ENCODE peak calls at places on chromosomes 6 and 20, in ten cellular contexts. W is HCT116, F is PC-9, U is GM23338, I is OCI-LY7, B is PC-3, Q is hepatocyte, J is SK-N-SH, S is MM.1S, P is GM23248. L is an unnamed sample. For H3K9me2 and H4K20me1, the result is how much of the 10 kb centered on the place peaks cover.

GRCh38 chr20:25540273-25540672 is 45.1 kb downstream of the NINL start:
- DNase-seq in W (peak), F (no peak), U (peak), I (no peak), B (peak), Q (no peak), J (no peak), S (peak), P (peak), L (peak)

GRCh38 chr6:10381133-10381829 is 33.6 kb downstream of the TFAP2A start:
- DNase-seq in W (no peak), F (no peak), U (peak), I (no peak), B (no peak), Q (peak), J (no peak), S (no peak), P (no peak), L (no peak)

GRCh38 chr6:34277763-34278112 is 28.9 kb upstream of the SMIM29 start:
- DNase-seq in W (no peak), F (no peak), U (no peak), I (no peak), B (no peak), Q (no peak), J (no peak), S (no peak), P (no peak), L (no peak)

GRCh38 chr6:44898296-44898930 is 429.7 kb upstream of the RUNX2 start:
- DNase-seq in W (no peak), F (no peak), U (no peak), I (no peak), B (no peak), Q (no peak), J (no peak), S (no peak), P (peak), L (no peak)

GRCh38 chr6:65289491-65289890 is 417.5 kb downstream of the EYS start:
- DNase-seq in W (no peak), F (no peak), U (no peak), I (no peak), B (peak), Q (no peak), J (no peak), S (no peak), P (no peak), L (no peak)

GRCh38 chr6:150693404-150693803 is 93.7 kb downstream of the PLEKHG1 start:
- DNase-seq in W (no peak), F (no peak), U (no peak), I (no peak), B (no peak), Q (no peak), J (no peak), S (no peak), P (no peak), L (no peak)

GRCh38 chr6:12602951-12603710 is 113.4 kb upstream of the PHACTR1 start:
- DNase-seq in W (peak), F (peak), U (peak), I (peak), B (peak), Q (peak), J (peak), S (peak), P (peak), L (peak)

GRCh38 chr6:106141441-106142237 is 55.5 kb downstream of the PRDM1 start:
- DNase-seq in W (no peak), F (no peak), U (no peak), I (peak), B (peak), Q (no peak), J (no peak), S (peak), P (no peak), L (peak)

GRCh38 chr6:15061176-15061575 is 184.7 kb upstream of the JARID2 start:
- DNase-seq in W (no peak), F (no peak), U (peak), I (peak), B (no peak), Q (no peak), J (no peak), S (no peak), P (no peak), L (no peak)

GRCh38 chr6:127967708-127968107 is 66.8 kb upstream of the THEMIS start:
- DNase-seq in W (no peak), F (no peak), U (no peak), I (no peak), B (no peak), Q (no peak), J (no peak), S (no peak), P (no peak), L (no peak)

GRCh38 chr6:100796049-100796823 is 84.9 kb downstream of the ASCC3 start:
- DNase-seq in W (no peak), F (no peak), U (peak), I (peak), B (peak), Q (no peak), J (no peak), S (peak), P (no peak), L (peak)

GRCh38 chr6:132088150-132088549 is 137.0 kb upstream of the CCN2 start:
- DNase-seq in W (no peak), F (no peak), U (no peak), I (no peak), B (no peak), Q (no peak), J (no peak), S (no peak), P (no peak), L (no peak)

GRCh38 chr6:56938634-56939294 is 16.1 kb upstream of the BEND6 start:
- DNase-seq in W (peak), F (peak), U (no peak), I (no peak), B (peak), Q (peak), J (no peak), S (no peak), P (peak), L (no peak)

GRCh38 chr20:46063652-46064054 is 26.1 kb downstream of the NCOA5 start:
- DNase-seq in W (no peak), F (no peak), U (no peak), I (no peak), B (no peak), Q (no peak), J (no peak), S (no peak), P (no peak), L (no peak)

GRCh38 chr6:147287869-147288271 is 83.7 kb downstream of the STXBP5 start:
- DNase-seq in W (peak), F (peak), U (no peak), I (no peak), B (peak), Q (peak), J (no peak), S (no peak), P (peak), L (no peak)

GRCh38 chr6:5751525-5752252 is 255.0 kb downstream of the NRN1 start:
- DNase-seq in W (no peak), F (no peak), U (no peak), I (no peak), B (no peak), Q (no peak), J (no peak), S (no peak), P (peak), L (no peak)

GRCh38 chr6:113903666-113904330 is 46.7 kb downstream of the MARCKS start:
- DNase-seq in W (no peak), F (no peak), U (no peak), I (no peak), B (no peak), Q (peak), J (no peak), S (no peak), P (peak), L (no peak)

GRCh38 chr6:89297695-89298351 is 17.3 kb downstream of the GABRR2 start:
- DNase-seq in W (peak), F (peak), U (no peak), I (no peak), B (peak), Q (peak), J (no peak), S (peak), P (peak), L (no peak)

GRCh38 chr6:89895273-89895874 is 1.1 kb downstream of the GJA10 start:
- DNase-seq in W (no peak), F (peak), U (peak), I (no peak), B (peak), Q (peak), J (peak), S (no peak), P (peak), L (peak)

GRCh38 chr6:118319890-118320289 is 228.2 kb upstream of the PLN start:
- DNase-seq in W (no peak), F (no peak), U (no peak), I (no peak), B (no peak), Q (no peak), J (no peak), S (no peak), P (no peak), L (no peak)

GRCh38 chr6:150697515-150697914 is 97.8 kb downstream of the PLEKHG1 start:
- DNase-seq in W (no peak), F (no peak), U (no peak), I (no peak), B (no peak), Q (no peak), J (no peak), S (no peak), P (no peak), L (peak)

GRCh38 chr6:83257791-83258190 is 64.6 kb downstream of the RWDD2A start:
- DNase-seq in W (no peak), F (no peak), U (no peak), I (no peak), B (no peak), Q (no peak), J (no peak), S (no peak), P (no peak), L (no peak)

GRCh38 chr6:121426686-121427085 is 8.8 kb upstream of the GJA1 start:
- DNase-seq in W (no peak), F (no peak), U (no peak), I (no peak), B (no peak), Q (no peak), J (no peak), S (no peak), P (no peak), L (no peak)

GRCh38 chr6:95545691-95546090 is 31.6 kb upstream of the MANEA start:
- DNase-seq in W (no peak), F (no peak), U (no peak), I (no peak), B (no peak), Q (no peak), J (no peak), S (peak), P (no peak), L (no peak)

GRCh38 chr20:42549496-42549895 is 640.2 kb downstream of the PTPRT start:
- DNase-seq in W (no peak), F (no peak), U (no peak), I (no peak), B (no peak), Q (no peak), J (no peak), S (no peak), P (no peak), L (no peak)

GRCh38 chr6:158398252-158399024 is 86.2 kb downstream of the TULP4 start:
- DNase-seq in W (no peak), F (no peak), U (no peak), I (no peak), B (no peak), Q (no peak), J (no peak), S (no peak), P (no peak), L (no peak)

GRCh38 chr6:85594197-85594930 is 706 bp upstream of the SNX14 start:
- DNase-seq in W (no peak), F (no peak), U (peak), I (peak), B (no peak), Q (no peak), J (no peak), S (peak), P (peak), L (peak)

GRCh38 chr6:153800580-153800979 is 238.5 kb upstream of the OPRM1 start:
- DNase-seq in W (no peak), F (no peak), U (no peak), I (no peak), B (no peak), Q (no peak), J (no peak), S (no peak), P (no peak), L (no peak)

GRCh38 chr6:148329568-148330299 is 12.9 kb upstream of the SASH1 start:
- DNase-seq in W (no peak), F (no peak), U (no peak), I (no peak), B (peak), Q (no peak), J (no peak), S (no peak), P (peak), L (peak)

GRCh38 chr6:36216559-36216958 is 20.0 kb downstream of the BRPF3 start:
- DNase-seq in W (no peak), F (no peak), U (no peak), I (no peak), B (peak), Q (no peak), J (no peak), S (no peak), P (peak), L (no peak)

GRCh38 chr6:37739618-37740017 is 41.9 kb upstream of the MDGA1 start:
- DNase-seq in W (no peak), F (no peak), U (no peak), I (no peak), B (no peak), Q (no peak), J (no peak), S (no peak), P (no peak), L (no peak)
- H3K9me2 ChIP-seq in W (under half), F (under half), U (under half), I (under half), B (under half), Q (under half), J (under half), S (under half), P (under half), L (under half)

GRCh38 chr20:13778827-13779226 is 5.9 kb downstream of the ESF1 start:
- DNase-seq in W (no peak), F (no peak), U (no peak), I (peak), B (no peak), Q (no peak), J (no peak), S (no peak), P (no peak), L (no peak)

GRCh38 chr20:13775867-13776266 is 8.9 kb downstream of the ESF1 start:
- DNase-seq in W (no peak), F (no peak), U (no peak), I (no peak), B (no peak), Q (no peak), J (no peak), S (no peak), P (no peak), L (no peak)

GRCh38 chr20:13772529-13772928 is 12.2 kb downstream of the ESF1 start:
- DNase-seq in W (no peak), F (no peak), U (no peak), I (no peak), B (peak), Q (no peak), J (no peak), S (no peak), P (peak), L (no peak)

GRCh38 chr20:13771853-13772453 is 12.8 kb downstream of the ESF1 start:
- DNase-seq in W (no peak), F (no peak), U (peak), I (peak), B (peak), Q (peak), J (peak), S (peak), P (peak), L (peak)

GRCh38 chr20:13777171-13777601 is 7.5 kb downstream of the ESF1 start:
- DNase-seq in W (peak), F (no peak), U (no peak), I (no peak), B (peak), Q (no peak), J (no peak), S (no peak), P (peak), L (no peak)
- H3K4me2 ChIP-seq in W (peak), F (no peak), U (no peak), I (no peak), B (no peak), Q (no peak), J (no peak), S (no peak), P (peak), L (no peak)

DNA sequence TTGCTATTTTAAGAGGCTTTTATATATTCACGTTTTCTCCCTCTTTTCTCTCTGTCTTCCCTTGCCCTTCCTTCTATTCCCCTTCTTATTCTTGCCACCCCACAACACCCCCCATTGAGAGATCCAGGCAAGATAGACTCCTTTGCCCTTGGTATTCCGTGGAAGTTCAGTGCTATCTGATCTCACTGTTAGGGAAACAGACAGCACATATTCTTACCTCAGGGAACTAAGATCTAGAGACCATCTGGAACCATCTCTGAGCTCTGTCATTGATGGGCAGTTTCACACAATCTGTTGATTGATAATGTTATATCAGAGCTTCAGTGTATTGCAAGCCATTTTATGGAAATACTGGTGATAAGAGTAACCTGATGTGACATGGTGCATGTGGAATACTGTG is 228.8 kb downstream of the ARID1B start:
- DNase-seq in W (no peak), F (no peak), U (no peak), I (no peak), B (no peak), Q (no peak), J (no peak), S (no peak), P (no peak), L (no peak)
- H4K20me1 ChIP-seq in W (under half), F (under half), U (under half), I (under half), B (under half), Q (under half), J (half or more), S (under half), P (under half), L (under half)

GRCh38 chr20:24256307-24256706 is 213.1 kb upstream of the SYNDIG1 start:
- DNase-seq in W (no peak), F (no peak), U (no peak), I (no peak), B (no peak), Q (no peak), J (no peak), S (no peak), P (no peak), L (no peak)
- H3K9me2 ChIP-seq in W (under half), F (under half), U (under half), I (under half), B (under half), Q (under half), J (under half), S (under half), P (under half), L (under half)

DNA sequence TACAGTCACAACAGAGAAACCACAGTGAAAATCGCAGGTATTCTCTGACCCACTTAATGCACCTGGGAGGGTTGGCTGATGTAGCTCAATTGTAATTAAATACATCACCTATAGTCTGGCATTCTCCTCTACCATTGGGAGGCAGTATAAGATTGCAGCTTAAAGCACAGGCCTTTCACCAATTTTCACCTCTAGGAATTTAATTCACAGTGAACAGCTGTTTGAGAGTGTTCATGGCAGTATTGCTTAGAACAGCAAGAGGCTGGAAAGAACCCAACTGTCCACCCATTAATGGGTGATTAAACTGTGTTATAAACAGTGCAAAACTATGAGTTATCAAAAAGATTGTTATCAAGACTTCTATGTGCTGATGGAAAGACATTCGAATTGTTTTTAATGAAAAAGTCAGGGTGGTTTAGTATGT is 2.0 kb downstream of the EDEM2 start:
- DNase-seq in W (peak), F (peak), U (peak), I (peak), B (peak), Q (peak), J (peak), S (peak), P (peak), L (peak)
- H3K4me2 ChIP-seq in W (no peak), F (peak), U (no peak), I (peak), B (no peak), Q (no peak), J (no peak), S (no peak), P (no peak), L (peak)

GRCh38 chr20:32577023-32577422 is 8.1 kb downstream of the NOL4L start:
- DNase-seq in W (no peak), F (no peak), U (peak), I (no peak), B (no peak), Q (no peak), J (peak), S (no peak), P (no peak), L (no peak)

GRCh38 chr20:32575805-32576204 is 9.3 kb downstream of the NOL4L start:
- DNase-seq in W (no peak), F (no peak), U (no peak), I (no peak), B (no peak), Q (no peak), J (no peak), S (no peak), P (no peak), L (no peak)

GRCh38 chr20:32577657-32578056 is 7.5 kb downstream of the NOL4L start:
- DNase-seq in W (no peak), F (no peak), U (no peak), I (no peak), B (no peak), Q (no peak), J (no peak), S (no peak), P (peak), L (no peak)

GRCh38 chr20:32575227-32575581 is 9.9 kb downstream of the NOL4L start:
- DNase-seq in W (no peak), F (no peak), U (no peak), I (no peak), B (no peak), Q (no peak), J (no peak), S (no peak), P (peak), L (no peak)

GRCh38 chr20:32576560-32576959 is 8.6 kb downstream of the NOL4L start:
- DNase-seq in W (no peak), F (no peak), U (no peak), I (no peak), B (no peak), Q (no peak), J (no peak), S (no peak), P (no peak), L (no peak)
- H4K20me1 ChIP-seq in W (under half), F (under half), U (under half), I (under half), B (under half), Q (under half), J (under half), S (under half), P (under half), L (under half)

GRCh38 chr20:24519476-24519875 is 50.0 kb downstream of the SYNDIG1 start:
- DNase-seq in W (no peak), F (no peak), U (no peak), I (no peak), B (no peak), Q (no peak), J (no peak), S (no peak), P (no peak), L (no peak)
- H3K9me2 ChIP-seq in W (under half), F (under half), U (under half), I (under half), B (under half), Q (under half), J (under half), S (under half), P (under half), L (under half)

GRCh38 chr6:108127826-108128225 is 38.0 kb upstream of the NR2E1 start:
- DNase-seq in W (no peak), F (peak), U (no peak), I (no peak), B (peak), Q (peak), J (no peak), S (no peak), P (peak), L (no peak)

GRCh38 chr6:108132863-108133262 is 33.0 kb upstream of the NR2E1 start:
- DNase-seq in W (no peak), F (no peak), U (no peak), I (no peak), B (no peak), Q (no peak), J (no peak), S (no peak), P (no peak), L (no peak)

GRCh38 chr6:108134213-108134973 is 31.4 kb upstream of the NR2E1 start:
- DNase-seq in W (no peak), F (no peak), U (peak), I (no peak), B (no peak), Q (no peak), J (no peak), S (no peak), P (no peak), L (no peak)

DNA sequence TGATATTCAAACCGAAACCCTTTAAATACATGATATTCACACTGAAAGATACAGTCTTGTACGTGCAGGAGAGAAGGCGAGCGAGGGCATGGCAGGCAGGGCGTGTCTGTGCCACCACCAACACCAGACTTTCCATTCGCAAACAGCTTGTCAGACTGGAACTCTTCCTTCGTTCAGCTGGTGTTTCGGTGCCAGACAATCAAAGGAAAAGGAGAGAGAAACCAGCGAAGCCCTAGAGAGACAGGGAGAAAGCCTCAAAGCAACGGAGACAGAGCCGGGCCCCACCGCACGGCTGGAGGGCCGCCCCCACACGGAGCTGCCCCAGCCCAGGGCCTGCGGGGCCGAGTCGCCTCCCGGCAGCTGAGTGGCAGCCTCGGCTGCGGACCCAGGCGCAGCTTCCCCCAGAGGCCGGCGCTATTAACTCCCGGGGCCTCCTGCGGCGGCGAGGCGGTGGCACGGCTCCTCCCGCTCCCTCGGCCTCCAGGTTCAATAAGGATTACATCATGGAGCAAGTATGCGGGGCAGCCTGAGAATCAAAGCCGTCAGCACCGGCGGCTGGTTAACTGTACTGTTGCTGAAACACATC is 32.1 kb upstream of the NR2E1 start:
- DNase-seq in W (peak), F (peak), U (peak), I (no peak), B (peak), Q (peak), J (peak), S (no peak), P (peak), L (no peak)
- H3K4me2 ChIP-seq in W (peak), F (peak), U (peak), I (no peak), B (peak), Q (peak), J (peak), S (peak), P (peak), L (peak)

L was measured in Karpas-422.